ENCODE peak calls at places on chromosomes 3 and 15, in six cellular contexts. E is PC-3, O is lower lobe of right lung, J is lung, F is right lobe of liver, V is pancreas. L is an unnamed sample.

GRCh38 chr3:184541886-184542562 is 19.6 kb upstream of the EPHB3 start:
- ATAC-seq in E (no peak), O (no peak), J (no peak), F (no peak), V (no peak), L (no peak)

GRCh38 chr3:32113981-32114566 is 7.7 kb downstream of the GPD1L start:
- ATAC-seq in E (no peak), O (no peak), J (no peak), F (no peak), V (no peak), L (no peak)

GRCh38 chr15:86872782-86873181 is 793.1 kb downstream of the AGBL1 start:
- ATAC-seq in E (no peak), O (no peak), J (no peak), F (no peak), V (no peak), L (no peak)

GRCh38 chr3:16987141-16987540 is 102.4 kb downstream of the PLCL2 start:
- ATAC-seq in E (no peak), O (no peak), J (no peak), F (peak), V (peak), L (no peak)

GRCh38 chr3:127754411-127755304 is 67.7 kb downstream of the MGLL start:
- ATAC-seq in E (no peak), O (peak), J (no peak), F (peak), V (no peak), L (no peak)

GRCh38 chr15:58506787-58507671 is 75.2 kb downstream of the LIPC start:
- ATAC-seq in E (no peak), O (no peak), J (no peak), F (no peak), V (no peak), L (no peak)

GRCh38 chr15:38671003-38671382 is 106.4 kb upstream of the RASGRP1 start:
- ATAC-seq in E (no peak), O (no peak), J (no peak), F (no peak), V (no peak), L (no peak)

GRCh38 chr3:191476053-191476787 is 15.3 kb downstream of the PYDC2 start:
- ATAC-seq in E (peak), O (no peak), J (no peak), F (no peak), V (peak), L (no peak)

GRCh38 chr15:81268881-81269601 is 54.9 kb downstream of the STARD5 start:
- ATAC-seq in E (no peak), O (no peak), J (no peak), F (no peak), V (no peak), L (no peak)

GRCh38 chr3:44687898-44688297 is 24.6 kb upstream of the ZNF502 start:
- ATAC-seq in E (no peak), O (no peak), J (no peak), F (no peak), V (no peak), L (no peak)

GRCh38 chr15:50563756-50564155 is 17.3 kb upstream of the USP50 start:
- ATAC-seq in E (no peak), O (no peak), J (no peak), F (no peak), V (no peak), L (no peak)

GRCh38 chr15:77483426-77483825 is 62.7 kb downstream of the HMG20A start:
- ATAC-seq in E (no peak), O (no peak), J (no peak), F (no peak), V (no peak), L (no peak)

GRCh38 chr3:17398959-17399551 is 343.4 kb downstream of the TBC1D5 start:
- ATAC-seq in E (no peak), O (no peak), J (no peak), F (no peak), V (no peak), L (no peak)

GRCh38 chr3:58260733-58261132 is 23.1 kb downstream of the ABHD6 start:
- ATAC-seq in E (peak), O (no peak), J (no peak), F (peak), V (no peak), L (no peak)

GRCh38 chr3:10845839-10846656 is 30.0 kb downstream of the SLC6A11 start:
- ATAC-seq in E (no peak), O (peak), J (peak), F (peak), V (peak), L (no peak)

GRCh38 chr3:3015472-3016089 is 94.6 kb downstream of the IL5RA start:
- ATAC-seq in E (peak), O (peak), J (no peak), F (peak), V (peak), L (no peak)

GRCh38 chr15:89998141-89998661 is 2.9 kb upstream of the ZNF710 start:
- ATAC-seq in E (peak), O (no peak), J (no peak), F (no peak), V (peak), L (no peak)

GRCh38 chr15:65287515-65287845 is 797 bp upstream of the PARP16 start:
- ATAC-seq in E (no peak), O (no peak), J (no peak), F (no peak), V (no peak), L (no peak)

GRCh38 chr3:127774647-127775046 is 47.7 kb downstream of the MGLL start:
- ATAC-seq in E (no peak), O (no peak), J (no peak), F (no peak), V (no peak), L (no peak)

GRCh38 chr3:149596136-149596770 is 61.6 kb downstream of the WWTR1 start:
- ATAC-seq in E (peak), O (no peak), J (peak), F (peak), V (peak), L (no peak)

GRCh38 chr15:58521293-58521991 is 89.7 kb downstream of the LIPC start:
- ATAC-seq in E (peak), O (peak), J (peak), F (peak), V (peak), L (peak)

GRCh38 chr3:88623709-88624108 is 473.9 kb downstream of the C3orf38 start:
- ATAC-seq in E (no peak), O (no peak), J (no peak), F (no peak), V (no peak), L (no peak)

GRCh38 chr15:60656491-60657284 is 177.7 kb upstream of the ICE2 start:
- ATAC-seq in E (no peak), O (peak), J (peak), F (peak), V (no peak), L (peak)

GRCh38 chr3:184812845-184813157 is 835 bp downstream of the VPS8 start:
- ATAC-seq in E (no peak), O (no peak), J (no peak), F (no peak), V (no peak), L (no peak)

GRCh38 chr3:77667901-77668300 is 628.0 kb downstream of the ROBO2 start:
- ATAC-seq in E (peak), O (no peak), J (no peak), F (no peak), V (no peak), L (no peak)

GRCh38 chr3:109729111-109729510 is 391.8 kb upstream of the DPPA4 start:
- ATAC-seq in E (peak), O (no peak), J (no peak), F (no peak), V (no peak), L (no peak)

GRCh38 chr3:119939087-119939486 is 155.2 kb downstream of the GSK3B start:
- ATAC-seq in E (no peak), O (no peak), J (no peak), F (no peak), V (no peak), L (no peak)

GRCh38 chr15:62618432-62618831 is 424.1 kb upstream of the TPM1 start:
- ATAC-seq in E (peak), O (no peak), J (no peak), F (no peak), V (no peak), L (no peak)

GRCh38 chr3:13838421-13838820 is 41.5 kb downstream of the WNT7A start:
- ATAC-seq in E (no peak), O (no peak), J (no peak), F (no peak), V (no peak), L (no peak)

GRCh38 chr3:36475593-36475992 is 95.3 kb downstream of the STAC start:
- ATAC-seq in E (no peak), O (peak), J (no peak), F (no peak), V (no peak), L (no peak)

GRCh38 chr3:193890036-193890897 is 245.7 kb upstream of the HES1 start:
- ATAC-seq in E (no peak), O (no peak), J (no peak), F (no peak), V (no peak), L (no peak)

GRCh38 chr15:83653639-83654378 is at the start of gene ADAMTSL3:
- ATAC-seq in E (peak), O (peak), J (peak), F (peak), V (peak), L (peak)

GRCh38 chr3:65489253-65489652 is 549.5 kb downstream of the MAGI1 start:
- ATAC-seq in E (no peak), O (no peak), J (no peak), F (no peak), V (no peak), L (no peak)

GRCh38 chr3:157502916-157503620 is at the start of gene VEPH1:
- ATAC-seq in E (no peak), O (peak), J (no peak), F (no peak), V (peak), L (no peak)

GRCh38 chr15:93135459-93135858 is 46.4 kb upstream of the RGMA start:
- ATAC-seq in E (no peak), O (no peak), J (no peak), F (no peak), V (no peak), L (no peak)

GRCh38 chr15:25838871-25839195 is 24.3 kb downstream of the ATP10A start:
- ATAC-seq in E (peak), O (no peak), J (no peak), F (no peak), V (no peak), L (no peak)

GRCh38 chr3:16801223-16801622 is 83.5 kb upstream of the PLCL2 start:
- ATAC-seq in E (no peak), O (peak), J (peak), F (peak), V (peak), L (peak)

GRCh38 chr15:95662638-95663037 is 667.9 kb upstream of the NR2F2 start:
- ATAC-seq in E (no peak), O (no peak), J (no peak), F (peak), V (no peak), L (no peak)

GRCh38 chr3:77038468-77038927 is 1.4 kb upstream of the ROBO2 start:
- ATAC-seq in E (peak), O (peak), J (peak), F (peak), V (peak), L (peak)

GRCh38 chr3:42729404-42730145 is 27.0 kb upstream of the HHATL start:
- ATAC-seq in E (no peak), O (no peak), J (no peak), F (no peak), V (peak), L (no peak)

GRCh38 chr15:31733424-31733823 is 296.9 kb upstream of the CHRNA7 start:
- ATAC-seq in E (no peak), O (no peak), J (no peak), F (no peak), V (no peak), L (no peak)
- H3K27ac ChIP-seq in E (no peak), O (no peak), J (no peak), F (no peak), V (no peak), L (no peak)

GRCh38 chr15:56098230-56098899 is 105.0 kb upstream of the NEDD4 start:
- ATAC-seq in E (no peak), O (no peak), J (no peak), F (no peak), V (no peak), L (no peak)
- TF ChIP-seq CTCF in E (peak), O (no peak), J (no peak), F (no peak), V (no peak), L (no peak)

GRCh38 chr3:56782215-56782614 is 19.5 kb downstream of the ARHGEF3 start:
- ATAC-seq in E (no peak), O (no peak), J (no peak), F (peak), V (no peak), L (no peak)
- H3K27ac ChIP-seq in E (no peak), O (peak), J (peak), F (no peak), V (no peak), L (no peak)

GRCh38 chr3:195065142-195065863 is 205.7 kb downstream of the XXYLT1 start:
- ATAC-seq in E (no peak), O (no peak), J (no peak), F (no peak), V (no peak), L (no peak)
- TF ChIP-seq CTCF in E (no peak), O (no peak), J (no peak), F (no peak), V (no peak), L (no peak)

GRCh38 chr3:94004301-94004910 is 24.0 kb downstream of the STX19 start:
- ATAC-seq in E (peak), O (peak), J (peak), F (peak), V (peak), L (peak)
- H3K27ac ChIP-seq in E (no peak), O (peak), J (no peak), F (no peak), V (no peak), L (no peak)

L was measured in gastroesophageal sphincter.